ENCODE peak calls at places on chromosomes 5 and 9, in seven cellular contexts. F is GM23248, M is astrocyte, K is neural progenitor cell, I is PC-3, P is fibroblast of lung, O is DND-41. T is an unnamed sample. For H3K27me3, the result is how much of the 10 kb centered on the place peaks cover.

GRCh38 chr9:129287595-129288305 is 109.7 kb upstream of the IER5L start:
- DNase-seq in F (no peak), M (no peak), K (no peak), I (no peak), P (no peak), O (no peak), T (no peak)

GRCh38 chr5:32916648-32917047 is 205.5 kb downstream of the NPR3 start:
- DNase-seq in F (peak), M (peak), K (peak), I (peak), P (peak), O (no peak), T (no peak)

GRCh38 chr5:57408714-57409113 is 73.9 kb downstream of the ACTBL2 start:
- DNase-seq in F (peak), M (peak), K (no peak), I (no peak), P (peak), O (no peak), T (no peak)

GRCh38 chr9:91865041-91865440 is 85.0 kb downstream of the ROR2 start:
- DNase-seq in F (peak), M (peak), K (peak), I (no peak), P (no peak), O (peak), T (no peak)

GRCh38 chr9:86061972-86062739 is 37.2 kb downstream of the GOLM1 start:
- DNase-seq in F (no peak), M (no peak), K (no peak), I (no peak), P (no peak), O (no peak), T (peak)

GRCh38 chr5:140345919-140346347 is 470 bp downstream of the HBEGF start:
- DNase-seq in F (peak), M (peak), K (peak), I (peak), P (peak), O (peak), T (peak)

GRCh38 chr9:137434498-137435380 is 6.4 kb downstream of the ENTPD8 start:
- DNase-seq in F (no peak), M (no peak), K (no peak), I (no peak), P (no peak), O (no peak), T (no peak)

GRCh38 chr9:5820425-5820824 is 12.5 kb downstream of the ERMP1 start:
- DNase-seq in F (no peak), M (no peak), K (no peak), I (no peak), P (no peak), O (no peak), T (no peak)

GRCh38 chr5:59562756-59563389 is 330.7 kb downstream of the PDE4D start:
- DNase-seq in F (peak), M (peak), K (peak), I (peak), P (peak), O (peak), T (peak)

GRCh38 chr5:142874537-142874936 is 104.4 kb downstream of the ARHGAP26 start:
- DNase-seq in F (no peak), M (no peak), K (no peak), I (peak), P (peak), O (no peak), T (peak)

GRCh38 chr9:134039386-134040175 is 14.3 kb downstream of the BRD3OS start:
- DNase-seq in F (no peak), M (no peak), K (no peak), I (no peak), P (no peak), O (no peak), T (no peak)

GRCh38 chr5:72957337-72957736 is 1.5 kb downstream of the FCHO2 start:
- DNase-seq in F (peak), M (no peak), K (no peak), I (no peak), P (no peak), O (no peak), T (no peak)
- H3K9ac ChIP-seq in F (peak), M (peak), K (no peak), I (peak), P (no peak), O (no peak), T (no peak)

GRCh38 chr5:136714286-136714685 is 348.9 kb upstream of the TRPC7 start:
- DNase-seq in F (no peak), M (no peak), K (no peak), I (no peak), P (no peak), O (no peak), T (no peak)
- H3K27me3 ChIP-seq in F (under half), M (under half), K (under half), I (under half), P (under half), O (under half), T (under half)

DNA sequence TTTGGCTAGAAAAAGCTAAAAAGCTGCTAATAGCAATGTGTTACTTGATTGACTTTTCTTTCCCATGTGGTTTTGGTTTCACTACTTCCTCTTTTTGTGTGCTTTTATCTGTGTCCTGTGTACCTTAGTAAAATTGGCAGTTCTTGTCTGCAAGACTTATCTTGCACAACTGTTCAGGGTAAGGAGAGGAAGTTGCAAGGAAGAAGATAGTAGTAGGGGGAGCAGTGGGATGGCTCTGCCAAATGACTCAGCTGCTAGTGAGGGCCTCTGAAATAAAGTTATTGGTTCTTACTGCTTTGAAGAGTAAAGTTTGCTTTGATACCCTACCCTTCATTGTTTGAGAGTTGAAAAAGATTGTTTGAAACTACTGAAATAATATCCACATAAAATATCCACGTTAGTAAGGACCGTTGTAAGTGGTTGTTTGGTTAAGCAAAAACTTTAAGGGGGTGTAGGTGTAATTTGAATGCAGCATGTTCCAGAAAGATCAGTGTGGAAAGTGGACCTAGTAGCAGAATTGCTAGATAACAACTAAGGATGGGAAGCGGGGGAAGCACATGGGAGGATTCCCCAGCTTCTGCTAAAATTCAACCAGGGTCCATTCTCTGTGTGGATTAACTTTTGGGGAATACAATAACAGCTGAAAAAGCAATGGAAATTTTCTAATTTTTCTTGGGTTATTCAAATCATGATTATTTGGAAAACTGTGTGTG is 123.5 kb downstream of the SCAMP1 start:
- DNase-seq in F (peak), M (peak), K (no peak), I (peak), P (peak), O (peak), T (no peak)
- H3K9ac ChIP-seq in F (no peak), M (no peak), K (no peak), I (no peak), P (no peak), O (no peak), T (no peak)

GRCh38 chr9:132582276-132582785 is at the start of gene BARHL1:
- DNase-seq in F (no peak), M (no peak), K (no peak), I (no peak), P (no peak), O (no peak), T (no peak)
- H3K27me3 ChIP-seq in F (half or more), M (half or more), K (half or more), I (under half), P (half or more), O (under half), T (half or more)

DNA sequence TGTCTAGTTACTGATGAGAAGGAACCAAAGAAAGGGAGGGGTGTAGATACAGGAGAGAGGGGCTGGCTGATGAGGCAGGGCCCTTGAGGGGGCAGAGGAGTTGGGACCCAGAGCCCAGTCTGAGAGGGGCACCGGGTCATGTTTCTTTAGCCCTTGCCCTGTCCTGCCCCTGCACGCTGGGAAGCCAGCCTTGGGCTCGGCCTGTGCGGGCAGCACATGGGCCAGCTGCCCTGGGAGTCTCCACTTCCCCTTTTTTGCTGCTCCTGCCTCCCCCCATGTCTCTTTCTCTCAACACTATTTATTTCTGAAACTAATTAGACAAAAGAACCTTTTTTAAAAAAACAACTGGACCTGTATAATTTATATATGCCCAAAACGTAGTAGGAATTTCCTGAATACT is 20.5 kb downstream of the MVB12B start:
- DNase-seq in F (no peak), M (no peak), K (no peak), I (no peak), P (no peak), O (no peak), T (no peak)
- H3K9ac ChIP-seq in F (no peak), M (no peak), K (no peak), I (no peak), P (no peak), O (no peak), T (no peak)

DNA sequence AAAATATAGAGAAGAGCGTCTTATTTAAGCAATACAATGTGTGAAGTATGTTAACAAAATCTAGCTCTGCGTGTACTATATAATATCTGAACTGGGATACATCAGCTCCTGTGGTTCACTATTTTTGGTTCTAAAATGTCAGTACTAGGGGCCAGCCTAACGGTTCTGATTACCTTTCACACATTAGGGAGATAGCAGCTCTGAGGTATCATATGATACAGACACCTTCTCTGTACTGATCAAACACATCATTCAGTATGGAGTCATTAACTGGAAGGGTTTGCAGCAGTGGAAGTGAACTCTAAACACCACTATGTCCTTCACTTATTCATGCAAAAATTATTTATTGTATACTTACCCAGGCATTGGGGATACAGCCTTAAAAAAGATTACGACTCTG is 2.1 kb upstream of the LNPEP start:
- DNase-seq in F (peak), M (no peak), K (no peak), I (no peak), P (no peak), O (no peak), T (no peak)
- H3K27me3 ChIP-seq in F (under half), M (under half), K (under half), I (under half), P (under half), O (under half), T (under half)

GRCh38 chr5:11056560-11056959 is 295.5 kb upstream of the DAP start:
- DNase-seq in F (no peak), M (no peak), K (no peak), I (no peak), P (no peak), O (no peak), T (no peak)

GRCh38 chr5:11064763-11065450 is 303.9 kb upstream of the DAP start:
- DNase-seq in F (no peak), M (no peak), K (no peak), I (no peak), P (no peak), O (no peak), T (no peak)

DNA sequence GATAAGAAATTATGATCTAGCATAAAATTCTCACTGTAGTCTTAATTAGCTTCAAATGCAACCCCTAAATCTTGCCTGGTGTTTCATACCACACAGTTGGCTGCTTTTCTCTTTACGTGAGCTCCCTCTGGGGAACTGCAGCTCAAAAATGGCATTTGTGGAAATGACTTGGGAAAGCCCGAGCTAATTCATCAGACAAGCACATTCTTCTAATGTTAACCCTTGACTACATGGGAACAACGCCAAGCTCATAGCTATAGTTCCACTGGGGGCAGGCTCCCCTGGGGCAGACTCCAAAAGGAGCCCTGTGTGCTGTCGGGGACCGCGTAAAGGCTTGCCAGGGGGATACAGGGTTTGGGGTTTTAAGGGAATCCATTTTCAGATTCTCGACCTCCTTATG is 301.3 kb upstream of the DAP start:
- DNase-seq in F (no peak), M (peak), K (peak), I (peak), P (peak), O (no peak), T (no peak)
- H3K9ac ChIP-seq in F (no peak), M (no peak), K (no peak), I (no peak), P (no peak), O (no peak), T (no peak)

DNA sequence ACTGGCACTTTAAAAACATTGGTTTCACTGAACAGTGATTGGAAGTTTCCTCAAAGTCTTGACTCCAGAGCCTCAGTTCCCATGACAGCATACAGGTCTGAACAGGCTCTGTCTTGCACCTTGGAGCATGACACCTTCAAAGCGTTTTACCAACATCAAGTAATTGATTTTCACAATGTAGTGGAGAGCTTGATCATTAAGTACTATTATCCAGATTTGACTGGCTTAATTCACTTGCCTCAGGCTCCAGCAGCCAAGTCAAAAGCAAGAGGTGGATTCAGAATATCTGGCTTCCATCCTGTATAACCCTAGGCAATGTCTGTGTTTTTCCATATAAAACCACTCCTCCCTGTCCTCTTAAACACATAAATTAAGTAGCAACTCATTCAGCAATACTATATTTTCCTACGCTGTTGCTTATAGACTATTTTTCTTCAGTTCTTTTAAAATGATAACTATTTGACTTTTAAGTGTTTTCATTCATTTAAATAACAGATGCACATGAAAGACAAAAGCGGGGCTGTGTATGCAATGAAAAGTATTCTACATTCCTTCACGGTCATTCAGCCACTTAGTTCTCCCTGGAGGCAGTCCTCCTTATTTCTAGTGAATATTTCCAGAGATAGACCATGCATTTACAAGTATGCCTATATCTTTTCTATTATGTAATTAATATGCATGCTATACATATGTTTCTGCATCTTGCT is 150.8 kb upstream of the RANBP3L start:
- DNase-seq in F (no peak), M (no peak), K (no peak), I (no peak), P (no peak), O (no peak), T (no peak)
- H3K27me3 ChIP-seq in F (under half), M (under half), K (under half), I (under half), P (under half), O (under half), T (under half)